ENCODE peak calls at places on chromosomes 1 and 21, in four cellular contexts. Y, S, K and I are unnamed samples.
A peak's percentile ranks its signal among the peaks of the same experiment; 100 is the strongest.

GRCh38 chr1:159944623-159945455 is 574 bp downstream of the IGSF9 start:
- DNase-seq in Y (no peak), S (no peak), K (no peak), I (no peak)

GRCh38 chr1:236673284-236673919 is 12.9 kb upstream of the ACTN2 start:
- DNase-seq in Y (no peak), S (peak; percentile 7), K (no peak), I (no peak)

GRCh38 chr1:41319803-41320711 is 41.2 kb upstream of the FOXO6 start:
- DNase-seq in Y (no peak), S (no peak), K (no peak), I (no peak)

GRCh38 chr1:196115641-196116040 is 492.6 kb downstream of the KCNT2 start:
- DNase-seq in Y (no peak), S (peak; percentile 70), K (peak; percentile 43), I (no peak)

GRCh38 chr1:89990976-89991831 is 3.7 kb upstream of the ZNF326 start:
- DNase-seq in Y (no peak), S (peak; percentile 28), K (peak; percentile 31), I (no peak)

GRCh38 chr1:219442575-219442974 is 170.3 kb downstream of the ZC3H11B start:
- DNase-seq in Y (no peak), S (peak; percentile 73), K (no peak), I (no peak)

GRCh38 chr1:10602936-10603335 is 128.2 kb downstream of the PEX14 start:
- DNase-seq in Y (no peak), S (no peak), K (no peak), I (no peak)

GRCh38 chr1:1598051-1598719 is 1.8 kb downstream of the FNDC10 start:
- DNase-seq in Y (no peak), S (no peak), K (peak; percentile 5), I (no peak)

GRCh38 chr1:109514846-109515245 is 5.3 kb upstream of the AMIGO1 start:
- DNase-seq in Y (no peak), S (no peak), K (no peak), I (no peak)

GRCh38 chr1:153944005-153944821 is 2.3 kb downstream of the DENND4B start:
- DNase-seq in Y (no peak), S (no peak), K (no peak), I (no peak)

GRCh38 chr1:43021547-43022474 is 63.1 kb upstream of the SLC2A1 start:
- DNase-seq in Y (no peak), S (no peak), K (no peak), I (no peak)

GRCh38 chr21:41112740-41113692 is 54.9 kb upstream of the BACE2 start:
- DNase-seq in Y (no peak), S (peak; percentile 79), K (no peak), I (no peak)

GRCh38 chr1:234486858-234487830 is 8.2 kb upstream of the TARBP1 start:
- DNase-seq in Y (no peak), S (peak; percentile 84), K (peak; percentile 64), I (peak; percentile 69)

GRCh38 chr21:35011681-35012080 is 37.4 kb downstream of the RUNX1 start:
- DNase-seq in Y (no peak), S (peak; percentile 70), K (no peak), I (no peak)

DNA sequence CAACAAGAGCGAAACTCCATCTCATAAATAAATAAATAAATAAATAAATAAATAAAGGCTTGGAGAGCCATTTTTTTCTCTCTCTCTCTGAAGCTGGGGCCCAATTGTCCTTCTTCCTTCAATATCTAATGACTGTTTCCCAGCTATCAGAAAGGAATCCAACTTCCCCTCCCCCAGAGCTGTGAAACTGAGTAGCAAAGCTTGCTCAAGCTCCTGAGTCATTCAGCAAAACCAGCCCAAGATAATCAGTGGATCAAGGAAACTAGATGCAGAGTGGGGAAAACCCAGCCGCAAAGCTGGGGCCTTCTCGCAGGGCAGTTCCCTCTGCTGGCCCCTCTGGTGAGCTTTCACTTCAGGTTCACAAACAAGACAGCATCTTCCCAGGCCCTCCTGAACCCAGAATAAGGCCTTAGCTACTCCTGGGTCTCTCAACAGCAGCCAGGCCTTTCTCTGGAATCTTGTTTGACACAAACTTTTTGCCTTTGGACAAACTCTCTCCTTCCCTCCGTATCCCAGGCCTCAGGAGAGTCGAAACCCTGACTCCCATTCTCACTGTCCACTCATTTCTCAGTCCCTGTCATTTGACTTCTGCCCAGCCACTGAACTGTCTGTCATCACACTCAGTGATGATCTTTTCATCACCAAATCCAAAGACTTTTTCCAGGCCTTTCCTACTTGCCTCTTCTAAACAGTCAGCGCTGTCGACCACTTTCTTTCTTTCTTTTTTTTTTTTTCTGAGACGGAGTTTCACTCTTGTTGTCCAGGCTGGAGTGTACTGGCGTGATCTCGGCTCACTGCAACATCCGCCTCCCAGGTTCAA is 18.0 kb upstream of the PTP4A2 start:
- DNase-seq in Y (peak; percentile 91), S (peak; percentile 100), K (peak; percentile 97), I (peak; percentile 71)
- H3K4me2 ChIP-seq in Y (peak overlapping the region; percentile 91), S (peak overlapping the region; percentile 88), K (peak overlapping the region; percentile 74), I (peak overlapping the region; percentile 61)

GRCh38 chr1:64282353-64282752 is 78.9 kb downstream of the UBE2U start:
- DNase-seq in Y (no peak), S (no peak), K (peak; percentile 1), I (no peak)
- TF ChIP-seq RCOR1 in Y (no peak), S (no peak), K (no peak), I (no peak)

GRCh38 chr1:200033511-200034261 is 6.2 kb downstream of the NR5A2 start:
- DNase-seq in Y (no peak), S (no peak), K (no peak), I (no peak)
- TF ChIP-seq ELK1 in Y (no peak), S (no peak), K (no peak), I (no peak)

GRCh38 chr1:25727026-25727818 is 72.8 kb upstream of the SELENON start:
- DNase-seq in Y (no peak), S (peak; percentile 49), K (no peak), I (no peak)

GRCh38 chr1:25729045-25729444 is 70.9 kb upstream of the SELENON start:
- DNase-seq in Y (no peak), S (no peak), K (no peak), I (no peak)

GRCh38 chr1:25728301-25728935 is 71.6 kb upstream of the SELENON start:
- DNase-seq in Y (no peak), S (no peak), K (peak; percentile 11), I (no peak)

GRCh38 chr1:25729774-25730173 is 70.2 kb upstream of the SELENON start:
- DNase-seq in Y (no peak), S (no peak), K (no peak), I (no peak)

GRCh38 chr1:25727819-25728286 is 72.1 kb upstream of the SELENON start:
- DNase-seq in Y (no peak), S (peak; percentile 28), K (peak; percentile 38), I (no peak)
- H3K4me2 ChIP-seq in Y (no peak overlapping the region), S (no peak overlapping the region), K (no peak overlapping the region), I (no peak overlapping the region)

GRCh38 chr1:214419650-214420049 is 131.8 kb downstream of the PTPN14 start:
- DNase-seq in Y (no peak), S (no peak), K (peak; percentile 72), I (no peak)
- TF ChIP-seq RCOR1 in Y (no peak), S (no peak), K (peak; percentile 80), I (no peak)

DNA sequence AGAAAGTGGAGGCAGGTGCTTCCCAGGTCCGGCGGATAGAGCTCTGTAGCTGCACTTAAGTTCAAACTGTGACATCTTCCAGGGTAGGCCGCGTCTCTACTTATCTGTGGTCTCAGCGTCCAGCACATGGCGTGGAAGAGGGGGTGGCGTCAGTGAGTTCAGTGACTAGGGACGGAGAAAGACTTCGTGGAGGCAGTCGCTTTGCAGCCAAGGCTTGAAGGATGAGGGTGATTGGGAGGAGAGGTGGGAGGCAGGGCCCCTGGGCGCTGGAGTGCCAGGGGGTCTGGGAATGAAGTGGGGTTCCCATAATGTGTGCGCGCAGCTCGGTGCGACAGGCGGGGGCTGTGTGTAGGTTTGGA is 444 bp upstream of the AGO1 start:
- DNase-seq in Y (no peak), S (no peak), K (peak; percentile 80), I (no peak)
- TF ChIP-seq ELK1 in Y (no peak), S (no peak), K (no peak), I (no peak)